ENCODE peak calls at places on chromosomes 5 and 9, in six cellular contexts. Q is PC-9, I is HCT116, D is SK-N-SH, U is PC-3, Y is GM23248. F is an unnamed sample. For H3K9me2, the result is how much of the 10 kb centered on the place peaks cover.

GRCh38 chr5:37859805-37860204 is 20.0 kb upstream of the GDNF start:
- DNase-seq in I (no peak), U (no peak), D (no peak), Y (no peak), Q (no peak), F (peak)

GRCh38 chr5:6869677-6870076 is 156.4 kb downstream of the TENT4A start:
- DNase-seq in D (no peak), U (no peak), I (no peak), Q (no peak), Y (no peak), F (no peak)

GRCh38 chr5:18072600-18072999 is 438.3 kb downstream of the TAF11L14 start:
- DNase-seq in Y (no peak), U (no peak), Q (no peak), D (no peak), I (no peak), F (no peak)

GRCh38 chr9:107439991-107440456 is 49.5 kb downstream of the KLF4 start:
- DNase-seq in Q (no peak), U (no peak), D (no peak), I (no peak), Y (no peak), F (no peak)

GRCh38 chr9:71697882-71698281 is 70.4 kb downstream of the CEMIP2 start:
- DNase-seq in D (no peak), I (no peak), U (no peak), Y (no peak), Q (no peak), F (no peak)

GRCh38 chr9:95102572-95102971 is 214.9 kb downstream of the FANCC start:
- DNase-seq in Q (no peak), D (no peak), Y (no peak), I (no peak), U (no peak), F (no peak)

GRCh38 chr9:124810513-124811355 is 33.8 kb downstream of the OLFML2A start:
- DNase-seq in Y (peak), D (peak), U (peak), Q (peak), I (peak), F (no peak)

GRCh38 chr9:87973791-87974292 is 491 bp downstream of the CDK20 start:
- DNase-seq in I (no peak), Y (no peak), Q (no peak), U (no peak), D (peak), F (no peak)

GRCh38 chr5:98414938-98415337 is 358.5 kb upstream of the RGMB start:
- DNase-seq in Q (peak), I (no peak), D (no peak), U (peak), Y (peak), F (no peak)

GRCh38 chr5:55991768-55992486 is 2.8 kb downstream of the IL6ST start:
- DNase-seq in I (no peak), U (no peak), Q (no peak), D (no peak), Y (peak), F (peak)

GRCh38 chr5:181198106-181198685 is 6.8 kb downstream of the TRIM7 start:
- DNase-seq in U (no peak), Y (no peak), I (no peak), D (no peak), Q (no peak), F (no peak)

GRCh38 chr9:84817011-84817410 is 147.5 kb downstream of the NTRK2 start:
- DNase-seq in U (no peak), D (no peak), Y (no peak), I (no peak), Q (no peak), F (no peak)

GRCh38 chr9:135100241-135101067 is 13.0 kb downstream of the OLFM1 start:
- DNase-seq in I (no peak), U (no peak), Q (no peak), D (no peak), Y (no peak), F (no peak)

GRCh38 chr9:134560654-134561053 is 80.9 kb upstream of the COL5A1 start:
- DNase-seq in U (no peak), Q (no peak), Y (no peak), I (no peak), D (no peak), F (no peak)

GRCh38 chr5:29588276-29588675 is 1605.2 kb upstream of the CDH6 start:
- DNase-seq in Q (no peak), U (peak), I (no peak), D (no peak), Y (no peak), F (no peak)

GRCh38 chr5:54639621-54640020 is 122.1 kb downstream of the SNX18 start:
- DNase-seq in Y (no peak), U (no peak), I (no peak), D (no peak), Q (no peak), F (no peak)

GRCh38 chr5:59528226-59528862 is 365.2 kb downstream of the PDE4D start:
- DNase-seq in U (no peak), Y (no peak), D (no peak), Q (no peak), I (no peak), F (no peak)

GRCh38 chr9:114348906-114349482 is 19.3 kb downstream of the ORM2 start:
- DNase-seq in U (peak), I (peak), Q (peak), D (no peak), Y (peak), F (no peak)

GRCh38 chr5:109876941-109877669 is 187.4 kb downstream of the MAN2A1 start:
- DNase-seq in U (peak), Y (peak), D (no peak), Q (peak), I (no peak), F (no peak)

GRCh38 chr5:115465416-115465815 is 79.2 kb downstream of the FEM1C start:
- DNase-seq in Y (no peak), I (no peak), D (no peak), Q (peak), U (no peak), F (no peak)

GRCh38 chr9:125126019-125126746 is 17.1 kb downstream of the SCAI start:
- DNase-seq in Y (peak), U (peak), Q (peak), I (no peak), D (peak), F (peak)

GRCh38 chr9:126506361-126507317 is 107.1 kb upstream of the LMX1B start:
- DNase-seq in Q (no peak), Y (no peak), I (no peak), D (no peak), U (no peak), F (no peak)

GRCh38 chr5:145680169-145680568 is 155.0 kb downstream of the PRELID2 start:
- DNase-seq in Y (no peak), Q (no peak), I (no peak), D (no peak), U (peak), F (peak)

GRCh38 chr5:36301858-36302603 is at the start of gene RANBP3L:
- DNase-seq in Y (peak), Q (no peak), I (no peak), U (peak), D (no peak), F (peak)

GRCh38 chr5:95048633-95049032 is 236.3 kb downstream of the MCTP1 start:
- DNase-seq in U (no peak), I (no peak), D (no peak), Y (no peak), Q (no peak), F (no peak)

GRCh38 chr5:105752801-105753200 is 1917.9 kb downstream of the EFNA5 start:
- DNase-seq in I (no peak), D (no peak), U (peak), Y (no peak), Q (no peak), F (no peak)

GRCh38 chr9:131076347-131077195 is 19.8 kb upstream of the AIF1L start:
- DNase-seq in U (no peak), I (no peak), Q (no peak), D (no peak), Y (no peak), F (no peak)

GRCh38 chr5:77986261-77986660 is 210.1 kb upstream of the TBCA start:
- DNase-seq in Y (no peak), D (no peak), U (no peak), I (no peak), Q (no peak), F (no peak)

GRCh38 chr9:113593682-113594281 is 130.3 kb downstream of the RGS3 start:
- DNase-seq in I (peak), U (peak), Q (no peak), D (peak), Y (peak), F (no peak)

GRCh38 chr5:32848120-32848519 is 137.0 kb downstream of the NPR3 start:
- DNase-seq in Q (no peak), I (no peak), Y (no peak), D (no peak), U (no peak), F (no peak)

GRCh38 chr5:76084496-76085285 is 1.5 kb downstream of the SV2C start:
- DNase-seq in Y (peak), D (peak), Q (no peak), U (no peak), I (no peak), F (peak)

GRCh38 chr5:56003179-56003578 is 8.4 kb upstream of the IL6ST start:
- DNase-seq in I (peak), Y (peak), U (peak), Q (peak), D (no peak), F (no peak)

GRCh38 chr9:13598738-13599137 is 319.2 kb upstream of the MPDZ start:
- DNase-seq in U (no peak), Q (no peak), Y (no peak), D (no peak), I (no peak), F (no peak)

GRCh38 chr9:82893549-82893948 is 169.4 kb downstream of the RASEF start:
- DNase-seq in D (no peak), I (no peak), U (no peak), Y (no peak), Q (no peak), F (no peak)
- H3K9me2 ChIP-seq in D (under half), I (under half), U (under half), Y (under half), Q (under half), F (under half)

GRCh38 chr5:103902893-103903292 is 340.3 kb upstream of the NUDT12 start:
- DNase-seq in Y (no peak), Q (no peak), D (no peak), U (no peak), I (no peak), F (no peak)
- H3K9me2 ChIP-seq in Y (under half), Q (under half), D (under half), U (under half), I (under half), F (under half)

GRCh38 chr9:82894961-82895902 is 167.7 kb downstream of the RASEF start:
- DNase-seq in Y (no peak), D (peak), I (no peak), U (no peak), Q (no peak), F (no peak)
- H3K9me2 ChIP-seq in Y (under half), D (under half), I (under half), U (under half), Q (under half), F (under half)

GRCh38 chr5:61767231-61768080 is 435.4 kb downstream of the ZSWIM6 start:
- DNase-seq in Q (no peak), Y (no peak), I (no peak), D (no peak), U (no peak), F (no peak)
- H3K9me2 ChIP-seq in Q (under half), Y (under half), I (under half), D (under half), U (under half), F (under half)

DNA sequence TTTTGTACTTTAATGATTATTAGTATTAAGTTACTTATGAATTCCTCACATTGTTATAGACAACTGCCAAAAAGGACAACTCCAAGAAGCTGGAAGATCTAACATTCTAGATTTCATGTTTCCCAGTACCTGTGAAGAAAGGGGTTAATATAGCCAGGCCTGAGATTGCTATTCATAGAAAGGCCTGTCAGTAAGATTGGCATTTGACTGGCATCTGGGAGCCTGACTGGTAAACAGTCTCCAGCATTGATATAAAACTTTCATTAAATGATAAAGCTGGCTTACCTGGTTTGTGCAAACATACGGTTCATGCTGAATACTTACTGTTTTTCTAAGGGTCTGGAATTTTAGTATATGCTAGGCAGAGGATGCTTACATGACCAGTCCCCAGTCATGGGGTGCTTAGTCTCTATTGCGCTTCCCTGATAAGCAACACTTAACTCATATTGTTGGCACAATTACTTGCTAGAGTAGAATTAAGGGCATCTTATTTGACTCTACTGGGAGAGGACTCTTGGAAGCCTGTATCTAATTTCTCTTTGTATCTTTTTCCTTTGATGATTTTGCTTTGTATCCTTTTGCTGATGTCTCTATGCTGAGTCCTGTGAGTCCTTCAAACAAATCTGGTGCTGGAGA is 340.4 kb upstream of the SEMA6A start:
- DNase-seq in D (no peak), I (no peak), U (no peak), Q (no peak), Y (no peak), F (no peak)
- H3K9me2 ChIP-seq in D (under half), I (under half), U (under half), Q (under half), Y (under half), F (under half)

GRCh38 chr9:614421-614820 is 227.1 kb upstream of the DMRT1 start:
- DNase-seq in U (no peak), I (no peak), Q (no peak), D (no peak), Y (peak), F (no peak)

GRCh38 chr9:616694-617093 is 224.8 kb upstream of the DMRT1 start:
- DNase-seq in I (no peak), U (peak), Q (no peak), D (no peak), Y (no peak), F (no peak)

GRCh38 chr9:615756-616155 is 225.7 kb upstream of the DMRT1 start:
- DNase-seq in Y (no peak), I (no peak), D (no peak), Q (no peak), U (no peak), F (no peak)

GRCh38 chr9:617441-618085 is 223.9 kb upstream of the DMRT1 start:
- DNase-seq in Y (no peak), D (no peak), Q (no peak), I (no peak), U (no peak), F (no peak)

GRCh38 chr9:613771-614347 is 227.6 kb upstream of the DMRT1 start:
- DNase-seq in U (peak), D (peak), Q (peak), I (peak), Y (peak), F (peak)
- H3K9me2 ChIP-seq in U (under half), D (under half), Q (under half), I (under half), Y (under half), F (under half)